ENCODE peak calls at places on chromosomes 3 and 15, in seven cellular contexts. N, L, B, Q, U, Y and P are unnamed samples.

GRCh38 chr3:27146786-27147185 is 222.4 kb downstream of the NEK10 start:
- DNase-seq in L (no peak), U (peak; percentile 71), Q (no peak), Y (no peak), N (no peak), B (no peak), P (no peak)

GRCh38 chr3:39147711-39148115 is 5.7 kb downstream of the CSRNP1 start:
- DNase-seq in N (no peak), Y (no peak), L (peak; percentile 72), B (no peak), U (peak; percentile 84), Q (peak; percentile 44), P (no peak)

GRCh38 chr15:59276225-59277178 is 69.9 kb downstream of the LDHAL6B start:
- DNase-seq in U (no peak), B (no peak), L (no peak), Y (no peak), Q (no peak), N (no peak), P (no peak)

GRCh38 chr15:83285284-83285978 is 967 bp upstream of the BNC1 start:
- DNase-seq in Q (no peak), L (no peak), B (no peak), U (no peak), Y (no peak), N (no peak), P (no peak)

GRCh38 chr3:50510325-50510724 is 6.9 kb upstream of the CACNA2D2 start:
- DNase-seq in Q (no peak), B (no peak), N (no peak), L (no peak), U (no peak), Y (no peak), P (no peak)

GRCh38 chr3:104180906-104181305 is 1185.8 kb upstream of the ALCAM start:
- DNase-seq in L (no peak), Y (no peak), Q (no peak), B (no peak), U (no peak), N (no peak), P (no peak)

GRCh38 chr3:187999821-188000220 is 154.1 kb upstream of the LPP start:
- DNase-seq in Q (no peak), B (no peak), L (no peak), Y (no peak), U (no peak), N (no peak), P (no peak)

GRCh38 chr15:88769161-88769971 is 33.9 kb upstream of the ACAN start:
- DNase-seq in Q (no peak), L (peak; percentile 69), Y (no peak), B (no peak), N (no peak), U (no peak), P (no peak)

GRCh38 chr3:114218578-114219185 is 18.7 kb downstream of the ZNF80 start:
- DNase-seq in Y (no peak), B (no peak), Q (no peak), L (no peak), N (no peak), U (no peak), P (no peak)

GRCh38 chr3:4752201-4753072 is 226.8 kb upstream of the BHLHE40 start:
- DNase-seq in Y (no peak), B (no peak), N (no peak), L (no peak), U (no peak), Q (no peak), P (no peak)

GRCh38 chr3:65030847-65031463 is 343.2 kb upstream of the ADAMTS9 start:
- DNase-seq in L (no peak), Y (no peak), N (no peak), U (peak; percentile 34), B (no peak), Q (no peak), P (no peak)

GRCh38 chr3:174533286-174533685 is 325.8 kb upstream of the NAALADL2 start:
- DNase-seq in N (no peak), Y (no peak), Q (no peak), B (no peak), U (no peak), L (no peak), P (no peak)

GRCh38 chr3:174538116-174538515 is 321.0 kb upstream of the NAALADL2 start:
- DNase-seq in L (no peak), U (no peak), N (no peak), Y (no peak), Q (no peak), B (no peak), P (no peak)

GRCh38 chr3:174532776-174533175 is 326.4 kb upstream of the NAALADL2 start:
- DNase-seq in Y (no peak), N (no peak), B (no peak), Q (no peak), L (no peak), U (no peak), P (no peak)

GRCh38 chr3:174540081-174540480 is 319.1 kb upstream of the NAALADL2 start:
- DNase-seq in Q (no peak), Y (no peak), L (no peak), N (no peak), U (no peak), B (no peak), P (no peak)

GRCh38 chr3:174536319-174536718 is 322.8 kb upstream of the NAALADL2 start:
- DNase-seq in U (no peak), N (no peak), B (no peak), Y (no peak), Q (no peak), L (no peak), P (no peak)
- TF ChIP-seq CTCF in U (no peak), N (no peak), B (no peak), Y (no peak), Q (no peak), L (no peak), P (no peak)

GRCh38 chr15:100373037-100373896 is 31.5 kb upstream of the ADAMTS17 start:
- DNase-seq in Y (no peak), B (no peak), U (no peak), L (no peak), N (peak; percentile 42), Q (no peak), P (no peak)
- H3K4me1 ChIP-seq in Y (peaks cover 14% of the 10 kb centered on the region), B (no peaks in the 10 kb centered on the region), U (no peaks in the 10 kb centered on the region), L (no peaks in the 10 kb centered on the region), N (no peaks in the 10 kb centered on the region), Q (no peaks in the 10 kb centered on the region), P (peaks cover 22% of the 10 kb centered on the region)

GRCh38 chr15:101543431-101543830 is 53.9 kb upstream of the PCSK6 start:
- DNase-seq in L (no peak), Q (no peak), U (no peak), B (no peak), Y (no peak), N (no peak), P (no peak)
- TF ChIP-seq CTCF in L (no peak), Q (no peak), U (no peak), B (no peak), Y (no peak), N (no peak), P (no peak)

DNA sequence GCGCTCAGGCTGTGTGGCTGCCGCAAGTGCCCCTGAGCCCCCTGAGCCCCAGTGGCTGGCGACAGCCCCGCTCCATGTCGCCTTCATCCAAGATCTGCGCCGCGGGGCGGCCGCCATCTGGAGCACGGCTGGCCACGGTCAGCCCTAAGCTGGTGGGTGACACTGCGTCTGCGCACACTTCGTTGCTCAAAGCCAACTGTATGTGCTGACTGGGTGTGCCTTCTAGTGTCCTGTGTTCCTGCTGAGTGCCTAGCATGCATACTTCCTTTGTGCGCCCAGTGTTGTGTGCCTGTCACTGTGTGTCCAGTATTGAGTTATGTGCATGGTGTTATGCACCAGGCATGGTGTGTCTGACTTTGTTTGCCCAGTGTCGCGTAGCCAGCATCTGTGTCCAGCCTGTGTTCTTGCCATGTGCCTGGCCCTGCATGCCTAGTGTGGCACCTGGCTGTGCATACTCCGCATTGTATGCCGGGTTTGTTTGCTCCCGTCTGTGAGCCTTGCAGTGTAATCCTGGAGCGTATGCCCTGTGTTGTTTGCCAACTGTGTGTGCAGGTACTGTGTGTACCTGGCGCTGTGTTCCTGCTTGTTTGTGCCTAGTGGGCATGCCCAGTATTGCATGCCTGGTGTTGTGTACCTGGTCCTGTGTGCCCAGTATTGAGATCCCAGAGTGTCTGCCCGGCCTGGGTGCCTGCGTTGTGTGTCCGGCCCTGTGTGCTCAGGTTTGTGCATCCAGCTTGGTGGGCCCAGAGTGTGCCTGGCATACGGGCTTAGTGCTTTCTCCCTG is 54.7 kb upstream of the CHRNA7 start:
- DNase-seq in B (no peak), U (no peak), N (peak; percentile 62), Q (no peak), L (no peak), Y (no peak), P (no peak)
- H3K4me1 ChIP-seq in B (peaks cover 25% of the 10 kb centered on the region), U (peaks cover 3% of the 10 kb centered on the region), N (no peaks in the 10 kb centered on the region), Q (no peaks in the 10 kb centered on the region), L (no peaks in the 10 kb centered on the region), Y (peaks cover 11% of the 10 kb centered on the region), P (peaks cover 23% of the 10 kb centered on the region)

DNA sequence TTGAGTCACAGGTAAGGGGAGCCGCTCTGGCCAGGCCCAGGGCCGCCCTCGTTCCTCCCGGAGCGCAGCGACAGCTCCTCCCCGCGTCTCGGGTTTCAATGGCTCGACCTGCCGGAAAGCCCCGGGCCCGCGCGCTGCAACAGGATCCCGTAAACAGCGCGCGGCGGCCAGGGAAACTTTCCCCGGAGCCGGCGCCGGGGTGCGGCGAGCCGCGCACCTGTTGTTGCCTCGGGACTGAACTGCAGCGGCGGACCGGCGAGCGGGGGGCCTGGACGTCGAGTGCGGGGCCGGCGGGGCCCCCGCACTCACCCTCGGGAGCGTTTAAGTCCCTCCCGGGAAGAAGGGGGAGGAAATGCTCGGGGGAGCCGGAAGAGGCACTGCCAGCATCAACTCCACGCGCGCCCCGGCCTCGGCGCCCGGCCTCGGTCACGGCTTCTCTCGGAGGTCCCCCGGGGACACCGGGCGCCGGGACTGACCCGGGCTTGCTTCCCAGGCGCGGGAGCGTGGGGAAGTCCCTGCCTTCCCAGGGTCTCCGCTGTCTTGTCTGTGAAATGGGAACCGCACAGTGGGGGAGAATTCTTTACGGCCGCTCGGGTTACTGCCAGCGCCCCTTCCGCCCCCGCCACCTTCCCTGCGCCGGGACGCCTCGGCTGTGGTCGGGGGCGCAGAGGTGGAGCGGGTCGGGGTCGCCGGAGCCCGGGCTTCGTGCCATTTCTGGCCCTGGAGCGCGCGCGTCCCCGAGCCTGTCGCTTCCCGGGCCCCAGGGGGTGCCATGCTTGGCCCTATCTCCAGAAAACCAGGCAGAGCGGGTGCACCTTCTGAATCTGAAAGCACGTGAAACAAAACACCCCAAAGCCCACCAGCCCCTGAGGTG is 7.4 kb upstream of the PGPEP1L start:
- DNase-seq in U (peak; percentile 41), B (peak; percentile 80), L (peak; percentile 79), Y (no peak), Q (peak; percentile 81), N (peak; percentile 94), P (no peak)
- TF ChIP-seq CTCF in U (no peak), B (no peak), L (no peak), Y (no peak), Q (no peak), N (no peak), P (no peak)